ENCODE peak calls at places on chromosome 6, in eight cellular contexts. H, O, G, S, D, M, E and U are unnamed samples. For H3K4me1 and H3K9me3, the result is how much of the 10 kb centered on the place peaks cover.

GRCh38 chr6:23180504-23181293 is 611.3 kb downstream of the HDGFL1 start:
- DNase-seq in H (no peak), O (no peak), G (peak), S (no peak), D (no peak), M (peak), E (peak), U (no peak)

GRCh38 chr6:61909541-61909940 is 376.5 kb downstream of the KHDRBS2 start:
- DNase-seq in H (no peak), O (no peak), G (no peak), S (no peak), D (no peak), M (no peak), E (no peak), U (no peak)

GRCh38 chr6:160249687-160250086 is 8.9 kb downstream of the SLC22A2 start:
- DNase-seq in H (no peak), O (no peak), G (no peak), S (no peak), D (no peak), M (no peak), E (peak), U (no peak)

GRCh38 chr6:129730477-129731165 is 20.6 kb upstream of the ARHGAP18 start:
- DNase-seq in H (peak), O (peak), G (no peak), S (peak), D (no peak), M (no peak), E (no peak), U (no peak)

GRCh38 chr6:31042801-31043200 is 32.5 kb downstream of the MUC22 start:
- DNase-seq in H (peak), O (peak), G (peak), S (no peak), D (no peak), M (peak), E (peak), U (no peak)

GRCh38 chr6:147759088-147759487 is 250.6 kb downstream of the SAMD5 start:
- DNase-seq in H (no peak), O (no peak), G (no peak), S (no peak), D (no peak), M (peak), E (no peak), U (no peak)

GRCh38 chr6:25050356-25050755 is 114.6 kb upstream of the RIPOR2 start:
- DNase-seq in H (no peak), O (peak), G (peak), S (peak), D (peak), M (no peak), E (no peak), U (peak)

GRCh38 chr6:20608905-20609304 is 74.6 kb downstream of the CDKAL1 start:
- DNase-seq in H (no peak), O (no peak), G (no peak), S (no peak), D (no peak), M (no peak), E (no peak), U (no peak)

GRCh38 chr6:36514554-36515456 is 32.5 kb downstream of the STK38 start:
- DNase-seq in H (peak), O (no peak), G (no peak), S (no peak), D (no peak), M (no peak), E (peak), U (no peak)

GRCh38 chr6:14117158-14118090 is at the start of gene CD83:
- DNase-seq in H (peak), O (peak), G (peak), S (peak), D (peak), M (peak), E (peak), U (peak)

GRCh38 chr6:5159162-5159561 is 74.0 kb downstream of the PPP1R3G start:
- DNase-seq in H (no peak), O (no peak), G (no peak), S (no peak), D (no peak), M (no peak), E (no peak), U (no peak)

GRCh38 chr6:44254201-44254956 is 2.9 kb downstream of the SLC35B2 start:
- DNase-seq in H (no peak), O (no peak), G (no peak), S (no peak), D (no peak), M (no peak), E (no peak), U (no peak)

GRCh38 chr6:76342611-76343160 is 270.2 kb upstream of the IMPG1 start:
- DNase-seq in H (no peak), O (no peak), G (no peak), S (no peak), D (no peak), M (no peak), E (no peak), U (no peak)

GRCh38 chr6:24686408-24686807 is 19.5 kb downstream of the ACOT13 start:
- DNase-seq in H (no peak), O (no peak), G (no peak), S (no peak), D (no peak), M (no peak), E (no peak), U (no peak)

GRCh38 chr6:109202409-109203264 is 107.3 kb downstream of the CEP57L1 start:
- DNase-seq in H (no peak), O (no peak), G (no peak), S (no peak), D (no peak), M (no peak), E (no peak), U (no peak)

GRCh38 chr6:55963301-55963700 is 87.9 kb upstream of the BMP5 start:
- DNase-seq in H (no peak), O (no peak), G (no peak), S (no peak), D (no peak), M (peak), E (no peak), U (no peak)

GRCh38 chr6:105207524-105208269 is 27.9 kb upstream of the POPDC3 start:
- DNase-seq in H (no peak), O (peak), G (no peak), S (no peak), D (no peak), M (no peak), E (no peak), U (no peak)

GRCh38 chr6:41036601-41037000 is 2.4 kb downstream of the UNC5CL start:
- DNase-seq in H (no peak), O (no peak), G (no peak), S (no peak), D (no peak), M (no peak), E (no peak), U (no peak)

GRCh38 chr6:48957781-48958180 is 505.3 kb downstream of the MMUT start:
- DNase-seq in H (no peak), O (no peak), G (no peak), S (no peak), D (no peak), M (no peak), E (no peak), U (no peak)

GRCh38 chr6:56393615-56394612 is 146.5 kb upstream of the COL21A1 start:
- DNase-seq in H (no peak), O (no peak), G (no peak), S (no peak), D (no peak), M (no peak), E (no peak), U (no peak)

DNA sequence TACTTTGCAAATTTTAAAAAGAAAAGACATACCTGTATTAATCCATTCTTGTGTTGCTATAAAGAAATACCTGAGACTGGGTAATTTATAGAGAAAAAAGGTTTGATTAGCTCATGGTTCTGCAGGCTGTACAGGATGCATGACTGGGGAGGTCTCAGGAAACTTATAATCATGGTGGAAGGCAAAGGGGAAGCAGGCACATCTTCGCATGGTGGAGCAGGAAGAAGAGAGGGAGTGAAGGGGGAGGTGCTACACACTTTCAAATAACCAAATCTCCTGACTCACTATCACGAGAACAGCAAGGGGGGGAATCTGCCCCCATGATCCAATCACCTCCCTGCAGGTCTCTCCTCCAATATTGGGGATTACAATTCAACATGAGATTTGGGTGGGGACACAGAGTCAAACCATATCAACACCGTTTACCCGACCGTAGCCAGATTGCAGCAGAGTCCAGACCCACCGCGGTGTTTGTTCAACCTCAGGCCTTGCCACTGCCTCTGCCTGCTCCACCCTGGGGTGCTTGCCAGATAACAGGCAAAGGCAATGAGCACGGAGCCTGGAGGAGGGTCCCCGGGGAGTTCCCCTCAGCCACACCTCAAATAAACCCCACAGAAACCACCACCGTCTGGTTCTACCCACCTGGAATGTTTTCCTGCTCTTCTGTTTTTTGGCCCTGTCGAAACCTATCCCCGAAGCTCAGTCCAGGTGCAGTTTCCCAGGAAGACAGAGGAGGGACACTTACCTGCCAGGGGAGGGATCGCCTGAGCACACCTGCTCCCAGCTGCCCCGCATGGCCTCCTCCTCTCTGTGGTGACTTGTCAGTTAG is 142.2 kb upstream of the AFDN start:
- DNase-seq in H (no peak), O (no peak), G (no peak), S (no peak), D (no peak), M (no peak), E (peak), U (no peak)
- H3K4me1 ChIP-seq in H (under half), O (under half), G (under half), S (under half), D (under half), M (under half), E (under half), U (under half)

DNA sequence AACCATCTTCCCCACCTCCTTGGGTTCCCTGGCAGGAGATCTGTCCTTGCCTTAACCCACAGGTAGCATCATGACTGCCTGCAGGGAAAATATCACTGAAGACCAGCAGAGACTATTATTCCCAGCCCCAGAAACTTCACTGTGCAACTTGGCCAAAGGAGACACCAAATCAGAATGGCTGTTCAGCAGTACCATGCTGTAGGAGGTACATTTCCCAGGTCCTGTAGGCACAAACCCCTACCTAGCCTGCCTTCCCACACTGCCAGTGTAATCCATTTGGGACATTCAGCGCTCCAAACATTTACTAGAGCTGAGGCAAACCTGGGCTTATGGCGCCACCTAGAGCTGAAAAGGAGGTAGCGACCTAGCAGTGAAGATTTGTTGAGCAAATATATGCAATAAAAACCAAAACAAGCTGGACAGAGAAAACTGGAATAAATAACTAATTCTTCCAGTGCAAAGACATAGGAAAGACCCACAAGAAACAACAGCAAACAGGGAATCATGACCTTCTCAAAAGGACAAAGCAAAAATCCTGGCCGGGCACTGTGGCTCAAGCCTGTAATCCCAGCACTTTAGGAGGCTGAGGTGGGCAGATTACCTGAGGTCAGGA is 60.3 kb downstream of the VTA1 start:
- DNase-seq in H (peak), O (peak), G (peak), S (peak), D (peak), M (no peak), E (peak), U (peak)
- H3K9me3 ChIP-seq in H (under half), O (under half), G (under half), S (under half), D (under half), M (under half), E (under half), U (under half)

GRCh38 chr6:131225959-131226358 is 90.7 kb downstream of the AKAP7 start:
- DNase-seq in H (no peak), O (no peak), G (no peak), S (no peak), D (no peak), M (no peak), E (no peak), U (no peak)
- H3K4me3 ChIP-seq in H (no peak), O (no peak), G (no peak), S (no peak), D (no peak), M (no peak), E (no peak), U (no peak)

DNA sequence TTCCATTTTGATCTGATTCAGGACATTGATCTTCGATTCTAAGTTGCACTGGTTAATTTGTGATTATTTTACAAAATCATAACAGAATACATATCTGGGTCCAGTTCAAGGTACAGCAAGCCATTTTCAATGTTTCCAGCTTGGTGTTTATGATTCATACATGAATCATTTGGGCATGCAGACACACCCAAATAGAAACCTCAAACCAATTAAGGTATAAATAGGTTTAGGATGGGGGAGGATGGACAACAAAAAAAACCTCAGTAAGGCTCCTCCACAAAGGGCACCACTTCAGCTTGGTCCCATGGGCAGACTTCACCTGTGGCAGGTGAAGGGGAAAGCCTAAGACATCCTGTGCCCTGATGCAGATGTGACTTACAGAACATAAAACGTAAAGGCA is 192.7 kb downstream of the KHDC1L start:
- DNase-seq in H (no peak), O (no peak), G (no peak), S (no peak), D (no peak), M (no peak), E (no peak), U (no peak)
- H3K4me1 ChIP-seq in H (under half), O (under half), G (under half), S (under half), D (under half), M (under half), E (under half), U (under half)